ENCODE peak calls at places on chromosomes 5 and 9, in five cellular contexts. Q is PC-3, L is mammary epithelial cell, Z is glutamatergic neuron, I is heart right ventricle. K is an unnamed sample.
A peak's percentile ranks its signal among the peaks of the same experiment; 100 is the strongest.

GRCh38 chr9:80085668-80086067 is 513.9 kb downstream of the TLE4 start:
- DNase-seq in I (no peak), L (peak; percentile 21), Z (no peak), Q (no peak), K (no peak)

GRCh38 chr9:948497-948896 is 28.0 kb upstream of the DMRT3 start:
- DNase-seq in L (no peak), Q (no peak), Z (no peak), I (no peak), K (no peak)

GRCh38 chr5:91339053-91339710 is 43.9 kb downstream of the ARRDC3 start:
- DNase-seq in I (no peak), L (no peak), Q (no peak), Z (no peak), K (no peak)

GRCh38 chr9:2824054-2824453 is 19.8 kb downstream of the PUM3 start:
- DNase-seq in Q (no peak), I (no peak), L (no peak), Z (no peak), K (no peak)

GRCh38 chr5:1268666-1269065 is 26.2 kb downstream of the TERT start:
- DNase-seq in Q (no peak), L (peak; percentile 66), Z (no peak), I (no peak), K (no peak)

GRCh38 chr9:136086951-136087740 is 7.9 kb downstream of the NACC2 start:
- DNase-seq in I (no peak), L (no peak), Q (no peak), Z (no peak), K (no peak)

GRCh38 chr9:109705515-109705914 is 74.5 kb upstream of the PALM2AKAP2 start:
- DNase-seq in Q (peak; percentile 66), I (no peak), Z (no peak), L (peak; percentile 70), K (no peak)

GRCh38 chr5:141260458-141261237 is 15.5 kb downstream of the PCDHB15 start:
- DNase-seq in L (no peak), Q (peak; percentile 7), I (no peak), Z (no peak), K (no peak)

GRCh38 chr5:62030326-62030725 is 275.7 kb upstream of the KIF2A start:
- DNase-seq in Z (no peak), L (peak; percentile 31), Q (no peak), I (no peak), K (no peak)

GRCh38 chr5:95110112-95110511 is 174.8 kb downstream of the MCTP1 start:
- DNase-seq in Z (no peak), I (no peak), Q (no peak), L (no peak), K (no peak)

GRCh38 chr5:68343421-68343826 is 127.9 kb downstream of the PIK3R1 start:
- DNase-seq in Z (no peak), I (peak; percentile 54), L (peak; percentile 98), Q (peak; percentile 56), K (no peak)

DNA sequence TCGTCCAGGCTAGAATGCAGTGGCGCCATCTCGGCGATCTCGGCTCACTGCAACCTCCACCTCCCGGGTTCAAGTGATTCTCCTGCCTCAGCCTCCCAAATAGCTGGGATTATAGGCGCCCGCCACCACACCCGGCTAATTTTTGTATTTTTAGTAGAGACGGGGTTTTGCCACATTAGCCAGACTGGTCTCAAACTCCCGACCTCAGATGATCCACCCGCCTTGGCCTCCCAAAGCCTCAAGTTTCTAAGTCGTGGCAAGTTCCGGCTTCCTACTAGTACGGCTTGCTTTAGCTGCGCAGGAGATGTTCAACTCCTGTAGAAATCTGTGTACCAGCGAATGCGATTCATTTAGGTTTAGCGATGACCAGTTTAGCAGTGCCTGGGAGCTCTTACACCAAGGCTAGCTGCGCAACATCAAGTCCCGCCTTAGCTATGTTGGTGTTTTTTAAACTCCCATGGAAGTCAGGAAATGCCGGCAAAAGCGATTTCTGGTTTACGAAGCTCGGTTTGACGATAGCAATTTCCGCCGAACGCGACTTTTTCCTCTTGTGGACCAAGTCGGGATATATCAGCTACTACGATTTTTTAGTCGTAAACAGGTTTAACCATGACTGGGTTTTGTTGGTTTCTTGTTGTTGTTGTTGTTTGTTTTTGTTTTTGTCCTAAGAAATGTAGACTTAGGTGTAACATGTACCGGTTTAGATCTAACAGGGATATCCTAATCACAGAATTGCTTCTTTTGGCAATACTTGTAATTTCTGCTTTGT is 46.4 kb downstream of the ANXA2R start:
- DNase-seq in Q (no peak), Z (no peak), L (no peak), I (peak; percentile 47), K (no peak)
- TF ChIP-seq CTCF in Q (no peak), Z (no peak), L (no peak), I (no peak), K (no peak)

GRCh38 chr5:181260720-181261319 is at the start of gene TRIM52:
- DNase-seq in I (peak; percentile 93), Q (peak; percentile 94), L (peak; percentile 84), Z (peak; percentile 96), K (peak; percentile 89)
- TF ChIP-seq CTCF in I (no peak), Q (no peak), L (no peak), Z (no peak), K (no peak)

GRCh38 chr9:113410207-113411158 is at the start of the genes C9orf43 and POLE3:
- DNase-seq in L (peak; percentile 96), I (peak; percentile 95), Z (peak; percentile 95), Q (peak; percentile 90), K (peak; percentile 92)
- TF ChIP-seq CTCF in L (no peak), I (no peak), Z (no peak), Q (no peak), K (no peak)

DNA sequence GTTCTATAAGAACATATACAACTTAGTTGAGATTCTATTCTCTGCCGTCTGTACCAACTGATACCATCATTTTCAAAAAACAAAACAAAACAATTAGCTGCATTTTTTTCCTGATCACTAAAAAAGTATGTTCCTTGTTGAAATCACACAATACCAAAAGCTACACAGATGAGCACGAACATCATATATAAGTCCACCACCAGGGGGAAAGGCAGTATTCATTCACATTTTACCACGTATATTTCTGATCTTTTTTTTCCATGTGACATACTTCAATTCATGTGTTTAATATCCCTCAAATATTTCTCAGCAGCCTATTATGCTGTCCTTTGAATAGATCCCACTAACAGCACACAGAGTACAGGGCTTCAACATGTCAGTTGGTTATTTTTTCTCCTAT is 40.6 kb downstream of the IRX2 start:
- DNase-seq in L (no peak), Z (no peak), I (no peak), Q (peak; percentile 38), K (no peak)
- TF ChIP-seq CTCF in L (peak; percentile 32), Z (peak; percentile 76), I (no peak), Q (peak; percentile 59), K (peak; percentile 43)

DNA sequence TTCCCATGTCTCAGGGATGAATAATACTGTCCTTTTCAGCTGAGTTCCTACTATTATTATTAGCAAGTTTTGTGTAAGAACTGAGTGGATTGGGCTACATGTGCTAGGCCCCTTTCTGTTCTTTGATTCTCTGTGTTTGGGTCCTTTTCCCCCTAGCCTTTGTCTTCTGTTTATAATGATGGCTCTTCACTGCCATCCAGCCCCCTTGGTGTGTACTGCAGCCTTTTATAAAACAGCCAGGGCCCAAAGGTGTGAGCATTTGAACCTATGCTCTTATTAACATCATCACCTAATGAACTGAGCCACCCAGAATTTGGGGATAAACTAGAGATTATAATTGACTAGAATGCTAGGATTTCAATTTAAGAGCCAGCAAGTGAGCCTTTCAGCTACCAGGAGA is 52.6 kb downstream of the PLAC8L1 start:
- DNase-seq in L (no peak), Z (no peak), Q (peak; percentile 48), I (no peak), K (no peak)
- TF ChIP-seq CTCF in L (peak; percentile 42), Z (no peak), Q (peak; percentile 81), I (no peak), K (no peak)

DNA sequence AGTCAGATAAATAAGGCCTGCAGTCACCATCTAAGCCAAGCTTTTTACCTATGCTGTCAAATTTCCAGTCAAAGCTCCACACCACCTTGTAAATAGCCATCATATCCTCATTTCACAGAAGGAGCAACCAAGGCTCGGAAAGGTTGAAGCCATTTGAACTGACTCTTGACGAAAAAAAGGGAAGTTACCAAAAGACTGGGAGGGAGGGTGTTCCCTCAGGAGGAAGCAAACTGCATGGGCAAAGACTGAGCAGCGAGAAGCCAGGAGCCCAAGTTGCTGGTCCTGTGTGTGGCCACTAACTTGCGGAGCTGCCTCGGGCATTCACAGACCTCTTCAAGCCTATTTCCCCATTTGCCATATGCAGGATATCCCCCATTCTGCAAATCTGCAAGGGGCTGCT is 37.4 kb downstream of the TTLL11 start:
- DNase-seq in Q (no peak), L (no peak), Z (no peak), I (no peak), K (no peak)
- TF ChIP-seq CTCF in Q (no peak), L (no peak), Z (no peak), I (no peak), K (no peak)

GRCh38 chr5:9813305-9813704 is 183.2 kb upstream of the TAS2R1 start:
- DNase-seq in L (no peak), I (no peak), Q (no peak), Z (no peak), K (no peak)
- TF ChIP-seq CTCF in L (no peak), I (no peak), Q (no peak), Z (no peak), K (no peak)

GRCh38 chr5:179495906-179496455 is 54.4 kb upstream of the RUFY1 start:
- DNase-seq in L (no peak), Z (no peak), Q (peak; percentile 7), I (no peak), K (no peak)
- TF ChIP-seq CTCF in L (peak; percentile 26), Z (no peak), Q (peak; percentile 25), I (no peak), K (no peak)

GRCh38 chr9:121927636-121928035 is 165.5 kb downstream of the TTLL11 start:
- DNase-seq in I (no peak), Q (no peak), L (no peak), Z (no peak), K (no peak)

GRCh38 chr9:121926417-121926816 is 166.7 kb downstream of the TTLL11 start:
- DNase-seq in I (no peak), Z (no peak), Q (no peak), L (no peak), K (no peak)

GRCh38 chr9:121930970-121931369 is 162.1 kb downstream of the TTLL11 start:
- DNase-seq in Z (no peak), L (no peak), I (no peak), Q (no peak), K (no peak)

GRCh38 chr9:121927081-121927480 is 166.0 kb downstream of the TTLL11 start:
- DNase-seq in L (no peak), I (no peak), Z (no peak), Q (no peak), K (no peak)

DNA sequence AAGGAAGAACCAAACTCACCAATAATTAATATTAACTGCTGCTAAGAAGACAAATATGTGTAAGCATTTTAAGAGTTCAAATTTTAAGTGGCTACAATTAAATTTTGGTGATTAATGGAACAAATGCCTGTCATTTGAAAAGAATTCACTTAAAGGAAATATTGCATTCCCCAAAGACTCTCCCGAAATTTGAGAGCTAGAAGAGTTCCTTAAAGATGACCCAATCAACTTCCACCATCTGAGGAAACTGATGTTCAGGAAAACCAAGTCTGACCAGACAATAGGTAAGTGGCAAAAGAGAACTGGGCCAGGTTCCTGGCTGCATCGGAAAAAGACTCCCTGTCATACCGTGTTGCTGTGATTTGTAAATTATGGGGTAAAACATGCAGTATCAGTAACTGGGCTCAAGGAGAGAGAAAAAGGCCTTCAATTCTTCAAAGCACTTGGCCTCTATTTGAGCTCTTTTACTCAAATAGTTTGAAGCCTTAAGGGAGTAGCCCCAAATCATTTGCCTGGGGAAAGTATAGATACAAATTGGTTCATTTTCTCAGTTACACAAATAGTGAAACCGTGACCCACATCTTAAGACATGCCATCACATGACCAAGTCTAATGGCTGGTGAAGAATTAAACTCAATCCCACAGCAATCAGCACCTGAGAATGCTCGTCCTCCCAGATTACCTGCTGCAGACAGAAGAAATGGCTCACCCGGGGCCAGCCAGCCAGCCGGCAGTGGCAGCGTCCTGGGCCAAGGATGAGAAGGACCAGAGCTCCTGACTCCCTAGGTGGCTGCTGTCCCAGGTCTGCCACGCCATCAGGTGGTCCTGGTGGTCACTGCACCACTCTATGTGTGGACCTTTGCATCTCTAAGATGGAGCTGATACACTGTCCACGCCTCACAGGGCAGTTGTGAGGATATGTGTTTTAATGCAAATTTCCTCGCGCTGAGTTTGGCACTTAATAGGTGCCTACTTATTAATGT is 162.9 kb downstream of the TTLL11 start:
- DNase-seq in L (no peak), Z (peak; percentile 56), Q (no peak), I (no peak), K (peak; percentile 66)
- TF ChIP-seq CTCF in L (no peak), Z (no peak), Q (peak; percentile 16), I (no peak), K (peak; percentile 37)